ENCODE peak calls at places on chromosomes 4 and X, in five cellular contexts. One of them, this sample, is unnamed.

GRCh38 chrX:107673933-107674479 is 45.7 kb downstream of the PRPS1 start:
- DNase-seq in GOT3: no peak
- DNase-seq in RPMI7951: peak
- DNase-seq in mesenteric fat pad: peak
- DNase-seq in stimulated activated CD4-positive, alpha-beta T cell treated with anti-CD3 and anti-CD28 coated beads, Interleukin-4, amount 100 ng/mL, for 48 hours: peak
- DNase-seq in this sample: no peak

GRCh38 chr4:87442889-87443288 is 20.5 kb downstream of the NUDT9 start:
- DNase-seq in mesenteric fat pad: no peak
- DNase-seq in GOT3: no peak
- DNase-seq in RPMI7951: no peak
- DNase-seq in stimulated activated CD4-positive, alpha-beta T cell treated with anti-CD3 and anti-CD28 coated beads, Interleukin-4, amount 100 ng/mL, for 48 hours: no peak
- DNase-seq in this sample: no peak

GRCh38 chr4:139814285-139815015 is 148.8 kb downstream of the MGST2 start:
- DNase-seq in mesenteric fat pad: no peak
- DNase-seq in GOT3: no peak
- DNase-seq in stimulated activated CD4-positive, alpha-beta T cell treated with anti-CD3 and anti-CD28 coated beads, Interleukin-4, amount 100 ng/mL, for 48 hours: no peak
- DNase-seq in RPMI7951: peak
- DNase-seq in this sample: peak

GRCh38 chr4:184514121-184514988 is 40.0 kb upstream of the IRF2 start:
- DNase-seq in RPMI7951: peak
- DNase-seq in GOT3: no peak
- DNase-seq in mesenteric fat pad: no peak
- DNase-seq in stimulated activated CD4-positive, alpha-beta T cell treated with anti-CD3 and anti-CD28 coated beads, Interleukin-4, amount 100 ng/mL, for 48 hours: peak
- DNase-seq in this sample: peak

GRCh38 chr4:184398741-184399504 is 75.4 kb downstream of the IRF2 start:
- DNase-seq in RPMI7951: no peak
- DNase-seq in stimulated activated CD4-positive, alpha-beta T cell treated with anti-CD3 and anti-CD28 coated beads, Interleukin-4, amount 100 ng/mL, for 48 hours: no peak
- DNase-seq in mesenteric fat pad: no peak
- DNase-seq in GOT3: no peak
- DNase-seq in this sample: no peak

GRCh38 chr4:6054162-6054922 is 36.1 kb upstream of the C4orf50 start:
- DNase-seq in GOT3: no peak
- DNase-seq in RPMI7951: no peak
- DNase-seq in mesenteric fat pad: no peak
- DNase-seq in stimulated activated CD4-positive, alpha-beta T cell treated with anti-CD3 and anti-CD28 coated beads, Interleukin-4, amount 100 ng/mL, for 48 hours: no peak
- DNase-seq in this sample: no peak

GRCh38 chr4:158259955-158260575 is 49.8 kb downstream of the TMEM144 start:
- DNase-seq in RPMI7951: peak
- DNase-seq in GOT3: no peak
- DNase-seq in mesenteric fat pad: no peak
- DNase-seq in stimulated activated CD4-positive, alpha-beta T cell treated with anti-CD3 and anti-CD28 coated beads, Interleukin-4, amount 100 ng/mL, for 48 hours: no peak
- DNase-seq in this sample: peak

GRCh38 chr4:84814100-84814750 is 152.3 kb downstream of the WDFY3 start:
- DNase-seq in mesenteric fat pad: no peak
- DNase-seq in RPMI7951: peak
- DNase-seq in stimulated activated CD4-positive, alpha-beta T cell treated with anti-CD3 and anti-CD28 coated beads, Interleukin-4, amount 100 ng/mL, for 48 hours: no peak
- DNase-seq in GOT3: no peak
- DNase-seq in this sample: peak

GRCh38 chr4:104128850-104129213 is 365.9 kb downstream of the CXXC4 start:
- DNase-seq in stimulated activated CD4-positive, alpha-beta T cell treated with anti-CD3 and anti-CD28 coated beads, Interleukin-4, amount 100 ng/mL, for 48 hours: no peak
- DNase-seq in GOT3: no peak
- DNase-seq in mesenteric fat pad: no peak
- DNase-seq in RPMI7951: no peak
- DNase-seq in this sample: no peak

GRCh38 chrX:129833153-129834004 is 10.3 kb downstream of the ZDHHC9 start:
- DNase-seq in RPMI7951: peak
- DNase-seq in mesenteric fat pad: no peak
- DNase-seq in stimulated activated CD4-positive, alpha-beta T cell treated with anti-CD3 and anti-CD28 coated beads, Interleukin-4, amount 100 ng/mL, for 48 hours: no peak
- DNase-seq in GOT3: no peak
- DNase-seq in this sample: no peak

GRCh38 chr4:135122457-135122856 is 920.9 kb upstream of the PABPC4L start:
- DNase-seq in GOT3: no peak
- DNase-seq in mesenteric fat pad: no peak
- DNase-seq in stimulated activated CD4-positive, alpha-beta T cell treated with anti-CD3 and anti-CD28 coated beads, Interleukin-4, amount 100 ng/mL, for 48 hours: no peak
- DNase-seq in RPMI7951: no peak
- DNase-seq in this sample: no peak

GRCh38 chr4:28269426-28269825 is 1408.8 kb downstream of the STIM2 start:
- DNase-seq in stimulated activated CD4-positive, alpha-beta T cell treated with anti-CD3 and anti-CD28 coated beads, Interleukin-4, amount 100 ng/mL, for 48 hours: no peak
- DNase-seq in mesenteric fat pad: no peak
- DNase-seq in GOT3: no peak
- DNase-seq in RPMI7951: peak
- DNase-seq in this sample: no peak

GRCh38 chr4:151401739-151402138 is 7.2 kb upstream of the FHIP1A start:
- DNase-seq in RPMI7951: no peak
- DNase-seq in mesenteric fat pad: no peak
- DNase-seq in GOT3: no peak
- DNase-seq in stimulated activated CD4-positive, alpha-beta T cell treated with anti-CD3 and anti-CD28 coated beads, Interleukin-4, amount 100 ng/mL, for 48 hours: no peak
- DNase-seq in this sample: no peak

GRCh38 chrX:25021132-25021498 is 5.3 kb upstream of the ARX start:
- DNase-seq in GOT3: no peak
- DNase-seq in stimulated activated CD4-positive, alpha-beta T cell treated with anti-CD3 and anti-CD28 coated beads, Interleukin-4, amount 100 ng/mL, for 48 hours: no peak
- DNase-seq in RPMI7951: no peak
- DNase-seq in mesenteric fat pad: no peak
- DNase-seq in this sample: peak

GRCh38 chrX:149515954-149516602 is 11.0 kb upstream of the IDS start:
- DNase-seq in stimulated activated CD4-positive, alpha-beta T cell treated with anti-CD3 and anti-CD28 coated beads, Interleukin-4, amount 100 ng/mL, for 48 hours: no peak
- DNase-seq in mesenteric fat pad: no peak
- DNase-seq in GOT3: no peak
- DNase-seq in RPMI7951: no peak
- DNase-seq in this sample: no peak

GRCh38 chr4:172514011-172514410 is 654.6 kb upstream of the GALNT7 start:
- DNase-seq in stimulated activated CD4-positive, alpha-beta T cell treated with anti-CD3 and anti-CD28 coated beads, Interleukin-4, amount 100 ng/mL, for 48 hours: no peak
- DNase-seq in mesenteric fat pad: no peak
- DNase-seq in GOT3: no peak
- DNase-seq in RPMI7951: no peak
- DNase-seq in this sample: no peak

GRCh38 chrX:154471870-154472684 is 7.0 kb downstream of the LAGE3 start:
- DNase-seq in RPMI7951: no peak
- DNase-seq in stimulated activated CD4-positive, alpha-beta T cell treated with anti-CD3 and anti-CD28 coated beads, Interleukin-4, amount 100 ng/mL, for 48 hours: no peak
- DNase-seq in mesenteric fat pad: no peak
- DNase-seq in GOT3: no peak
- DNase-seq in this sample: no peak

GRCh38 chrX:68508799-68509198 is 9.9 kb downstream of the YIPF6 start:
- DNase-seq in stimulated activated CD4-positive, alpha-beta T cell treated with anti-CD3 and anti-CD28 coated beads, Interleukin-4, amount 100 ng/mL, for 48 hours: no peak
- DNase-seq in RPMI7951: peak
- DNase-seq in mesenteric fat pad: no peak
- DNase-seq in GOT3: no peak
- DNase-seq in this sample: no peak

GRCh38 chr4:158347596-158347995 is 137.3 kb downstream of the TMEM144 start:
- DNase-seq in GOT3: no peak
- DNase-seq in stimulated activated CD4-positive, alpha-beta T cell treated with anti-CD3 and anti-CD28 coated beads, Interleukin-4, amount 100 ng/mL, for 48 hours: no peak
- DNase-seq in mesenteric fat pad: no peak
- DNase-seq in RPMI7951: no peak
- DNase-seq in this sample: no peak

GRCh38 chr4:154045086-154045485 is 256.2 kb upstream of the SFRP2 start:
- DNase-seq in RPMI7951: no peak
- DNase-seq in mesenteric fat pad: no peak
- DNase-seq in stimulated activated CD4-positive, alpha-beta T cell treated with anti-CD3 and anti-CD28 coated beads, Interleukin-4, amount 100 ng/mL, for 48 hours: no peak
- DNase-seq in GOT3: no peak
- DNase-seq in this sample: no peak